ENCODE peak calls at places on chromosome 15, in eight cellular contexts. P is NCI-H2171 treated with DMSO at 0.1 percent for 48 hours; O is fibroblast of mammary gland; S is NCI-H446 treated with DMSO at 0.1 percent for 48 hours; Q is HuH-7; J is activated CD4-positive, alpha-beta T cell treated with anti-CD3 and anti-CD28 coated beads for 36 hours; A is effector CD4-positive, alpha-beta T cell; B is T-helper 17 cell. C is an unnamed sample.

GRCh38 chr15:97688177-97688576 is 272.3 kb upstream of the ARRDC4 start:
- DNase-seq in B (no peak), J (no peak), P (no peak), A (no peak), Q (no peak), O (no peak), S (no peak), C (no peak)

GRCh38 chr15:64180235-64180824 is 17.5 kb upstream of the PPIB start:
- DNase-seq in P (peak; percentile 83), Q (no peak), O (no peak), J (no peak), B (no peak), A (no peak), S (no peak), C (no peak)

GRCh38 chr15:74317820-74318375 is 49.5 kb downstream of the CYP11A1 start:
- DNase-seq in J (no peak), B (no peak), A (no peak), O (peak; percentile 88), Q (no peak), P (peak; percentile 88), S (peak; percentile 31), C (peak; percentile 80)

GRCh38 chr15:26772588-26773484 is at the start of gene GABRB3:
- DNase-seq in J (peak; percentile 11), B (no peak), A (no peak), S (peak; percentile 7), P (peak; percentile 66), Q (no peak), O (peak; percentile 1), C (no peak)

GRCh38 chr15:73994912-73995622 is 551 bp downstream of the PML start:
- DNase-seq in B (no peak), Q (peak; percentile 26), A (no peak), O (no peak), J (peak; percentile 39), P (no peak), S (no peak), C (no peak)

GRCh38 chr15:77457619-77458265 is 37.1 kb downstream of the HMG20A start:
- DNase-seq in Q (no peak), B (no peak), O (peak; percentile 41), A (no peak), S (no peak), P (no peak), J (no peak), C (no peak)

GRCh38 chr15:78711638-78712037 is 70.6 kb upstream of the CHRNB4 start:
- DNase-seq in B (no peak), J (no peak), P (no peak), O (no peak), Q (no peak), A (no peak), S (no peak), C (no peak)

GRCh38 chr15:49212897-49213296 is 42.9 kb downstream of the GALK2 start:
- DNase-seq in A (no peak), J (no peak), P (no peak), S (no peak), O (no peak), B (no peak), Q (no peak), C (no peak)

GRCh38 chr15:80849308-80849707 is 70.1 kb downstream of the CEMIP start:
- DNase-seq in Q (no peak), J (no peak), A (no peak), S (no peak), O (peak; percentile 94), P (no peak), B (no peak), C (peak; percentile 59)

GRCh38 chr15:94193906-94194305 is 37.5 kb upstream of the MCTP2 start:
- DNase-seq in P (no peak), B (no peak), Q (no peak), A (no peak), J (no peak), O (no peak), S (no peak), C (no peak)

GRCh38 chr15:100244796-100245495 is 96.8 kb downstream of the ADAMTS17 start:
- DNase-seq in Q (no peak), A (no peak), J (no peak), O (no peak), P (no peak), S (no peak), B (no peak), C (no peak)

GRCh38 chr15:49313650-49314049 is 109.4 kb upstream of the FGF7 start:
- DNase-seq in B (no peak), P (no peak), J (no peak), O (peak; percentile 89), S (no peak), A (no peak), Q (no peak), C (peak; percentile 78)

GRCh38 chr15:49900036-49900435 is 219.0 kb downstream of the ATP8B4 start:
- DNase-seq in S (no peak), P (no peak), A (no peak), J (no peak), B (no peak), Q (no peak), O (no peak), C (no peak)

GRCh38 chr15:42053914-42054313 is 33.1 kb upstream of the PLA2G4E start:
- DNase-seq in A (no peak), P (no peak), S (no peak), O (no peak), Q (no peak), B (no peak), J (no peak), C (no peak)

GRCh38 chr15:68407141-68407885 is 24.6 kb downstream of the ITGA11 start:
- DNase-seq in A (no peak), Q (no peak), J (no peak), B (no peak), P (no peak), O (peak; percentile 38), S (no peak), C (no peak)